ENCODE peak calls at places on chromosomes 13 and 19, in ten cellular contexts. I, F, W, Q, M, V, K, D, L and G are unnamed samples.

GRCh38 chr19:58059003-58059671 is at the start of gene ZNF135:
- DNase-seq in L (peak), Q (peak), D (no peak), I (no peak), F (peak), V (peak), K (peak), M (peak), W (peak), G (peak)

GRCh38 chr13:48892311-48892710 is 83.4 kb upstream of the FNDC3A start:
- DNase-seq in F (no peak), D (no peak), Q (no peak), M (peak), K (no peak), I (peak), L (no peak), W (no peak), V (no peak), G (no peak)

GRCh38 chr13:90414691-90415596 is 932.5 kb upstream of the MIR17HG start:
- DNase-seq in M (peak), F (no peak), W (no peak), K (no peak), V (no peak), D (no peak), I (no peak), Q (no peak), L (no peak), G (no peak)

GRCh38 chr13:34176636-34177035 is 358.7 kb downstream of the RFC3 start:
- DNase-seq in D (no peak), F (no peak), L (no peak), Q (no peak), W (no peak), V (no peak), I (no peak), K (no peak), M (no peak), G (no peak)

GRCh38 chr19:18317998-18318800 is 4.7 kb downstream of the LSM4 start:
- DNase-seq in V (no peak), F (no peak), I (no peak), K (no peak), Q (no peak), W (no peak), D (no peak), M (no peak), L (no peak), G (no peak)

GRCh38 chr19:17448190-17448967 is at the start of gene TMEM221:
- DNase-seq in V (no peak), I (no peak), M (peak), W (peak), D (peak), Q (no peak), K (no peak), L (no peak), F (no peak), G (peak)

GRCh38 chr13:51717786-51718398 is 86.1 kb downstream of the DHRS12 start:
- DNase-seq in W (no peak), L (no peak), V (no peak), F (no peak), D (no peak), Q (no peak), M (no peak), I (no peak), K (peak), G (no peak)

GRCh38 chr19:47473336-47473735 is 1.6 kb upstream of the SLC8A2 start:
- DNase-seq in K (no peak), I (no peak), M (no peak), W (no peak), L (no peak), V (no peak), F (no peak), D (no peak), Q (no peak), G (no peak)

GRCh38 chr19:54168174-54168917 is 4.6 kb downstream of the TMC4 start:
- DNase-seq in L (peak), K (peak), M (peak), I (peak), D (peak), V (peak), W (peak), Q (peak), F (peak), G (peak)

GRCh38 chr13:99501952-99502310 is 659 bp downstream of the TM9SF2 start:
- DNase-seq in M (peak), W (no peak), K (peak), I (no peak), D (no peak), Q (no peak), V (no peak), F (no peak), L (no peak), G (no peak)

GRCh38 chr13:34430294-34430693 is 511.8 kb upstream of the NBEA start:
- DNase-seq in Q (no peak), W (no peak), F (no peak), V (no peak), L (no peak), M (no peak), I (no peak), D (no peak), K (no peak), G (no peak)

GRCh38 chr19:55232986-55233385 is 4.4 kb upstream of the TMEM86B start:
- DNase-seq in V (no peak), L (no peak), D (no peak), K (no peak), I (no peak), W (no peak), M (no peak), F (no peak), Q (no peak), G (no peak)

GRCh38 chr13:113297370-113297871 is 382 bp downstream of the LAMP1 start:
- DNase-seq in M (peak), D (peak), I (no peak), K (no peak), V (peak), F (no peak), L (no peak), W (no peak), Q (no peak), G (peak)

GRCh38 chr13:89832827-89833226 is 1514.7 kb upstream of the MIR17HG start:
- DNase-seq in K (no peak), W (no peak), F (no peak), I (no peak), Q (no peak), D (no peak), L (no peak), V (no peak), M (no peak), G (no peak)

GRCh38 chr19:33261511-33262192 is 36.0 kb upstream of the SLC7A10 start:
- DNase-seq in F (no peak), M (no peak), D (no peak), L (no peak), V (no peak), W (no peak), I (no peak), Q (no peak), K (no peak), G (no peak)

GRCh38 chr13:33520480-33520839 is 234.9 kb upstream of the STARD13 start:
- DNase-seq in W (no peak), K (no peak), D (no peak), I (no peak), F (no peak), Q (no peak), V (no peak), L (no peak), M (no peak), G (no peak)

GRCh38 chr19:42088471-42089190 is 12.7 kb downstream of the ZNF574 start:
- DNase-seq in D (no peak), W (no peak), F (no peak), M (no peak), I (no peak), L (no peak), Q (no peak), V (no peak), K (no peak), G (no peak)

GRCh38 chr13:100512422-100512821 is 76.2 kb downstream of the GGACT start:
- DNase-seq in K (no peak), W (no peak), I (no peak), Q (no peak), F (no peak), V (no peak), D (no peak), M (no peak), L (no peak), G (no peak)

GRCh38 chr19:3054972-3055740 is 7.1 kb downstream of the TLE5 start:
- DNase-seq in W (no peak), L (no peak), V (no peak), I (no peak), Q (no peak), D (no peak), M (no peak), F (peak), K (peak), G (no peak)

GRCh38 chr13:26837102-26837501 is 76.5 kb upstream of the GPR12 start:
- DNase-seq in V (no peak), L (no peak), W (no peak), I (no peak), Q (no peak), K (no peak), D (no peak), F (no peak), M (no peak), G (no peak)

GRCh38 chr13:71603255-71603654 is 263.7 kb downstream of the DACH1 start:
- DNase-seq in L (no peak), Q (no peak), D (no peak), F (no peak), W (no peak), K (no peak), I (no peak), V (no peak), M (no peak), G (no peak)

GRCh38 chr19:29400917-29401711 is 124.7 kb upstream of the VSTM2B start:
- DNase-seq in F (no peak), V (no peak), Q (no peak), M (no peak), D (no peak), W (no peak), K (peak), L (no peak), I (no peak), G (no peak)

GRCh38 chr19:42206871-42207755 is 10.4 kb downstream of the DEDD2 start:
- DNase-seq in D (no peak), Q (no peak), M (no peak), I (no peak), W (no peak), V (no peak), K (peak), F (no peak), L (no peak), G (no peak)

GRCh38 chr13:42553098-42554046 is 20.6 kb upstream of the TNFSF11 start:
- DNase-seq in W (no peak), F (no peak), V (no peak), I (no peak), D (no peak), K (no peak), L (no peak), M (no peak), Q (no peak), G (no peak)

GRCh38 chr13:101556676-101557121 is 104.2 kb downstream of the ITGBL1 start:
- DNase-seq in D (no peak), F (no peak), K (no peak), W (no peak), V (no peak), I (no peak), Q (no peak), L (no peak), M (no peak), G (no peak)

GRCh38 chr13:60134376-60134775 is 29.4 kb downstream of the DIAPH3 start:
- DNase-seq in I (no peak), Q (no peak), V (no peak), F (no peak), K (no peak), M (peak), W (no peak), L (no peak), D (no peak), G (no peak)

GRCh38 chr13:21800847-21801616 is 130.2 kb downstream of the FGF9 start:
- DNase-seq in W (no peak), M (no peak), F (no peak), L (no peak), V (no peak), D (no peak), I (no peak), K (no peak), Q (no peak), G (no peak)

GRCh38 chr19:56507446-56508281 is at the start of gene ZNF471:
- DNase-seq in I (no peak), M (peak), F (peak), V (peak), K (peak), W (peak), D (no peak), Q (peak), L (peak), G (peak)

GRCh38 chr13:30880756-30881155 is 25.3 kb upstream of the MEDAG start:
- DNase-seq in I (no peak), K (no peak), Q (no peak), V (no peak), L (no peak), M (no peak), D (no peak), W (no peak), F (no peak), G (no peak)

GRCh38 chr19:35114656-35115537 is 726 bp upstream of the FXYD3 start:
- DNase-seq in V (peak), K (peak), M (peak), L (peak), W (peak), Q (peak), D (peak), F (peak), I (no peak), G (peak)

GRCh38 chr19:10193666-10194499 is 870 bp downstream of the DNMT1 start:
- DNase-seq in L (no peak), I (no peak), M (peak), K (peak), F (no peak), W (no peak), D (no peak), Q (no peak), V (no peak), G (peak)